ENCODE peak calls at places on chromosomes 11 and 22, in ten cellular contexts. C is GM23248, I is GM12865, N is body of pancreas, L is heart left ventricle, F is HCT116, J is testis, Q is aorta, M is lung, V is cardiac muscle cell. O is an unnamed sample.

GRCh38 chr22:47605886-47606285 is 843.4 kb downstream of the TBC1D22A start:
- DNase-seq in M (no peak), V (no peak), F (no peak), Q (no peak), L (no peak), N (no peak), C (no peak), I (no peak), J (peak), O (no peak)

GRCh38 chr11:45052361-45052760 is 94.1 kb upstream of the PRDM11 start:
- DNase-seq in C (peak), M (no peak), J (no peak), F (no peak), L (no peak), I (no peak), V (peak), N (no peak), Q (no peak), O (no peak)

GRCh38 chr11:73513707-73514106 is 84.2 kb downstream of the FAM168A start:
- DNase-seq in F (no peak), J (no peak), V (no peak), Q (no peak), C (no peak), N (no peak), M (no peak), L (no peak), I (no peak), O (peak)

GRCh38 chr11:58923300-58923788 is 15.9 kb upstream of the GLYATL1 start:
- DNase-seq in J (no peak), V (peak), L (no peak), N (peak), F (peak), Q (no peak), I (peak), M (no peak), C (peak), O (peak)

GRCh38 chr11:15931497-15931896 is 424.8 kb downstream of the SOX6 start:
- DNase-seq in V (no peak), M (no peak), L (no peak), N (no peak), I (no peak), J (no peak), C (no peak), F (no peak), Q (no peak), O (no peak)

GRCh38 chr11:68988486-68988885 is 7.7 kb upstream of the MRGPRD start:
- DNase-seq in I (no peak), M (no peak), N (no peak), V (no peak), C (no peak), L (no peak), F (no peak), Q (no peak), J (no peak), O (no peak)

GRCh38 chr22:49629586-49630447 is 197.9 kb downstream of the BRD1 start:
- DNase-seq in N (no peak), Q (peak), I (no peak), M (no peak), L (no peak), J (no peak), F (no peak), V (no peak), C (no peak), O (no peak)

GRCh38 chr22:25054943-25055511 is 102.5 kb downstream of the KIAA1671 start:
- DNase-seq in M (no peak), I (peak), V (no peak), N (no peak), J (peak), C (peak), Q (no peak), F (no peak), L (no peak), O (no peak)

GRCh38 chr11:72712168-72712721 is 38.0 kb upstream of the PDE2A start:
- DNase-seq in F (no peak), J (peak), M (peak), N (no peak), C (no peak), L (peak), I (no peak), V (no peak), Q (no peak), O (no peak)

GRCh38 chr11:910044-910588 is 494 bp downstream of the CHID1 start:
- DNase-seq in J (peak), Q (no peak), C (no peak), M (peak), L (no peak), N (peak), V (peak), I (peak), F (no peak), O (no peak)

GRCh38 chr11:109604506-109604905 is 182.5 kb downstream of the C11orf87 start:
- DNase-seq in I (no peak), J (no peak), V (peak), Q (no peak), L (no peak), F (no peak), N (no peak), C (peak), M (no peak), O (no peak)
- H3K4me3 ChIP-seq in I (no peak), J (no peak), V (no peak), Q (no peak), L (no peak), F (no peak), N (no peak), C (no peak), M (no peak), O (no peak)

GRCh38 chr11:64935634-64936081 is at the start of gene GPHA2:
- DNase-seq in V (peak), M (no peak), L (no peak), F (no peak), Q (no peak), J (no peak), I (no peak), N (peak), C (peak), O (peak)
- H3K4me3 ChIP-seq in V (no peak), M (no peak), L (no peak), F (no peak), Q (no peak), J (no peak), I (no peak), N (no peak), C (no peak), O (no peak)

GRCh38 chr11:114061053-114062049 is 1.8 kb downstream of the ZBTB16 start:
- DNase-seq in N (peak), J (peak), I (no peak), M (peak), F (no peak), V (peak), L (peak), C (peak), Q (no peak), O (no peak)

GRCh38 chr11:114060402-114061052 is 1.0 kb downstream of the ZBTB16 start:
- DNase-seq in M (peak), C (peak), F (no peak), L (peak), Q (peak), I (no peak), V (peak), N (peak), J (no peak), O (no peak)

GRCh38 chr11:114063829-114064201 is 4.3 kb downstream of the ZBTB16 start:
- DNase-seq in N (no peak), M (no peak), C (no peak), V (no peak), F (no peak), J (no peak), Q (no peak), I (no peak), L (no peak), O (no peak)

GRCh38 chr11:114063149-114063828 is 3.8 kb downstream of the ZBTB16 start:
- DNase-seq in M (no peak), F (no peak), C (no peak), I (no peak), Q (no peak), L (peak), V (no peak), J (no peak), N (no peak), O (no peak)

DNA sequence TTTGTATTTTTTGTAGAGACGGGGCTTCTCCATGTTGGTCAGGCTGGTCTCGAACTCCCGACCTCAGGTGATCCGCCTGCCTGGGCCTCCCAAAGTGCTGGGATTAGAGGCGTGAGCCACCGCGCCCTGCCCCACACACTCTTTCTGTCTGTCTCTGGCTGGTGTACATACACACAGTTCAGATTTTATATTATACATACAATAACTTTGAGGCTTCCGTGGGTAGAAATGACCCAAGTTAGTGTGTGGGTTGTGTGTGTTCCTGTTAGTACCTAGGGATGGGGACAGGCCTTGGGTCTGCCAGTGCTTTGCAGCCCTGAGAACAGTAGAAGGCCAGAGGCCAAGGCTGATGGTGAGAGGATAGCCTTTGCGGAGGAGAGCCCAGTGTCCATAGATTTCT is 2.8 kb downstream of the ZBTB16 start:
- DNase-seq in N (no peak), C (no peak), M (no peak), Q (no peak), V (no peak), J (no peak), F (no peak), I (no peak), L (no peak), O (no peak)
- H3K4me3 ChIP-seq in N (no peak), C (no peak), M (no peak), Q (peak), V (no peak), J (no peak), F (no peak), I (no peak), L (no peak), O (no peak)

GRCh38 chr11:61851128-61851899 is 23.2 kb downstream of the FADS2 start:
- DNase-seq in M (no peak), C (no peak), F (no peak), L (peak), N (no peak), V (peak), I (no peak), Q (no peak), J (peak), O (no peak)
- H3K4me3 ChIP-seq in M (no peak), C (no peak), F (no peak), L (no peak), N (no peak), V (no peak), I (no peak), Q (no peak), J (no peak), O (no peak)

GRCh38 chr11:64058494-64058893 is 22.8 kb downstream of the FLRT1 start:
- DNase-seq in M (no peak), F (no peak), N (no peak), I (no peak), J (peak), Q (no peak), C (no peak), V (peak), L (peak), O (no peak)

GRCh38 chr11:64062185-64063039 is 26.7 kb downstream of the FLRT1 start:
- DNase-seq in C (no peak), L (no peak), Q (no peak), J (no peak), M (no peak), V (no peak), F (no peak), N (no peak), I (no peak), O (no peak)

GRCh38 chr11:64059339-64060176 is 23.8 kb downstream of the FLRT1 start:
- DNase-seq in I (no peak), F (no peak), N (no peak), Q (no peak), J (peak), M (no peak), C (no peak), V (no peak), L (no peak), O (no peak)

GRCh38 chr11:64060861-64061444 is 25.2 kb downstream of the FLRT1 start:
- DNase-seq in Q (peak), C (peak), M (peak), F (no peak), I (peak), V (peak), J (peak), N (peak), L (peak), O (no peak)

GRCh38 chr11:64060263-64060860 is 24.6 kb downstream of the FLRT1 start:
- DNase-seq in I (no peak), F (no peak), J (no peak), Q (no peak), N (no peak), C (no peak), L (no peak), V (no peak), M (no peak), O (no peak)
- H3K4me3 ChIP-seq in I (peak), F (no peak), J (peak), Q (no peak), N (no peak), C (peak), L (peak), V (peak), M (no peak), O (no peak)

GRCh38 chr22:37199839-37200161 is 11.8 kb upstream of the C1QTNF6 start:
- DNase-seq in I (no peak), J (no peak), M (no peak), F (no peak), V (no peak), L (no peak), Q (no peak), C (no peak), N (peak), O (peak)
- H3K4me3 ChIP-seq in I (peak), J (peak), M (no peak), F (peak), V (no peak), L (peak), Q (no peak), C (peak), N (no peak), O (peak)

O was measured in PC-3.